ENCODE peak calls at places on chromosomes 5 and 9, in eight cellular contexts. S is left ventricle myocardium inferior, J is psoas muscle, W is astrocyte of the spinal cord, L is MCF 10A, B is progenitor cell of endocrine pancreas, Q is PC-3, M is B cell. U is an unnamed sample.

GRCh38 chr9:133355881-133356357 is 368 bp downstream of the SURF1 start:
- DNase-seq in S (no peak), J (no peak), W (no peak), L (no peak), B (no peak), Q (no peak), M (no peak), U (peak; percentile 27)

GRCh38 chr5:153968761-153969562 is 69.7 kb downstream of the FAM114A2 start:
- DNase-seq in S (no peak), J (no peak), W (no peak), L (no peak), B (no peak), Q (no peak), M (no peak), U (no peak)

GRCh38 chr5:84599964-84600363 is 215.3 kb upstream of the EDIL3 start:
- DNase-seq in S (no peak), J (no peak), W (no peak), L (no peak), B (no peak), Q (no peak), M (no peak), U (no peak)

GRCh38 chr5:177427919-177428573 is 1.6 kb downstream of the GRK6 start:
- DNase-seq in S (no peak), J (no peak), W (no peak), L (no peak), B (no peak), Q (no peak), M (no peak), U (no peak)

GRCh38 chr9:118693645-118694044 is 675.6 kb downstream of the BRINP1 start:
- DNase-seq in S (no peak), J (no peak), W (no peak), L (peak; percentile 18), B (no peak), Q (no peak), M (no peak), U (no peak)

GRCh38 chr9:105751761-105752160 is 57.4 kb downstream of the TMEM38B start:
- DNase-seq in S (no peak), J (no peak), W (no peak), L (no peak), B (no peak), Q (no peak), M (no peak), U (no peak)

GRCh38 chr5:55172051-55172899 is 702 bp downstream of the CDC20B start:
- DNase-seq in S (no peak), J (no peak), W (peak; percentile 81), L (peak; percentile 96), B (no peak), Q (peak; percentile 78), M (peak; percentile 72), U (peak; percentile 50)

GRCh38 chr5:76175821-76176403 is 92.7 kb downstream of the SV2C start:
- DNase-seq in S (no peak), J (no peak), W (no peak), L (no peak), B (no peak), Q (no peak), M (no peak), U (no peak)

GRCh38 chr9:33425128-33425533 is 22.3 kb downstream of the AQP3 start:
- DNase-seq in S (no peak), J (no peak), W (no peak), L (no peak), B (no peak), Q (peak; percentile 87), M (no peak), U (no peak)

GRCh38 chr5:74579215-74579614 is 61.3 kb downstream of the ENC1 start:
- DNase-seq in S (no peak), J (no peak), W (peak; percentile 77), L (no peak), B (no peak), Q (no peak), M (no peak), U (no peak)

GRCh38 chr5:146699729-146700430 is 178.7 kb downstream of the PPP2R2B start:
- DNase-seq in S (no peak), J (no peak), W (no peak), L (no peak), B (no peak), Q (no peak), M (no peak), U (no peak)

GRCh38 chr5:140109818-140110733 is 3.8 kb upstream of the PURA start:
- DNase-seq in S (no peak), J (no peak), W (no peak), L (no peak), B (no peak), Q (no peak), M (no peak), U (no peak)

GRCh38 chr9:78035369-78035993 is 3.9 kb upstream of the GNAQ start:
- DNase-seq in S (no peak), J (peak; percentile 21), W (peak; percentile 84), L (peak; percentile 84), B (peak; percentile 17), Q (peak; percentile 74), M (peak; percentile 45), U (peak; percentile 59)

GRCh38 chr9:105132006-105132405 is 112.4 kb upstream of the SLC44A1 start:
- DNase-seq in S (no peak), J (no peak), W (no peak), L (no peak), B (no peak), Q (no peak), M (no peak), U (no peak)

GRCh38 chr9:91483835-91484234 is 60.2 kb upstream of the NFIL3 start:
- DNase-seq in S (no peak), J (no peak), W (no peak), L (no peak), B (no peak), Q (no peak), M (no peak), U (no peak)

GRCh38 chr5:96483878-96484277 is 50.8 kb upstream of the PCSK1 start:
- DNase-seq in S (no peak), J (no peak), W (peak; percentile 64), L (peak; percentile 75), B (peak; percentile 14), Q (peak; percentile 46), M (no peak), U (peak; percentile 22)

GRCh38 chr9:131994364-131995110 is 85.1 kb downstream of the MED27 start:
- DNase-seq in S (no peak), J (no peak), W (no peak), L (no peak), B (no peak), Q (no peak), M (no peak), U (no peak)

GRCh38 chr5:23105021-23105420 is 251.9 kb upstream of the CDH12 start:
- DNase-seq in S (no peak), J (no peak), W (no peak), L (no peak), B (no peak), Q (no peak), M (no peak), U (no peak)

GRCh38 chr5:9490494-9491097 is 55.3 kb downstream of the SEMA5A start:
- DNase-seq in S (no peak), J (no peak), W (no peak), L (no peak), B (no peak), Q (no peak), M (no peak), U (no peak)

GRCh38 chr9:32589083-32589713 is 16.2 kb upstream of the NDUFB6 start:
- DNase-seq in S (no peak), J (no peak), W (peak; percentile 69), L (peak; percentile 76), B (no peak), Q (peak; percentile 68), M (peak; percentile 27), U (no peak)

GRCh38 chr5:1834022-1834551 is 32.9 kb downstream of the NDUFS6 start:
- DNase-seq in S (no peak), J (no peak), W (no peak), L (no peak), B (no peak), Q (no peak), M (no peak), U (no peak)

GRCh38 chr9:81861644-81862043 is 66.6 kb upstream of the SPATA31D4 start:
- DNase-seq in S (no peak), J (no peak), W (peak; percentile 73), L (peak; percentile 88), B (no peak), Q (peak; percentile 81), M (no peak), U (no peak)

GRCh38 chr5:55668356-55668755 is 43.8 kb downstream of the SLC38A9 start:
- DNase-seq in S (no peak), J (no peak), W (peak; percentile 92), L (peak; percentile 36), B (no peak), Q (peak; percentile 79), M (no peak), U (no peak)

GRCh38 chr5:10860196-10860543 is 99.1 kb upstream of the DAP start:
- DNase-seq in S (no peak), J (no peak), W (no peak), L (no peak), B (no peak), Q (no peak), M (no peak), U (no peak)
- TF ChIP-seq CTCF in S (no peak), J (no peak), W (no peak), L (no peak), B (no peak), Q (no peak), M (no peak), U (no peak)

DNA sequence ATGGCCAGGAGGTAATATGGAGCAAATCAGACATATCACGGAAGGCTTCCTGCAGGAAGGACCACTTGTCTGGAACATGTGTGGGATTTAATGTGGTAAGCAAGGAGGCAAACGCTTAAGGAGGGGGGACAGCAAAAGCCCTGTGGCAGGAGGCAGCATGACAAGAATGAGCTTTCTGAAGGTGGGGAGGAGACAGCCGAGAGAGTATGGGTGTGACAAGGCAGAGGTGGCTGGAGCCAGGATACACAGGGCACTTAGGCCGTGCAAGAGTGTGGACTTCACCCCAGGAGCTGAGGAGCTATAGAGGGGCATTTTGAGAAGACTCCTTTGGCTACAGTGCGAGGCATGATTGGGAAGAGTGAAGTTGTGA is 14.4 kb upstream of the S1PR3 start:
- DNase-seq in S (no peak), J (no peak), W (no peak), L (no peak), B (no peak), Q (no peak), M (no peak), U (no peak)
- TF ChIP-seq CTCF in S (no peak), J (no peak), W (no peak), L (no peak), B (no peak), Q (no peak), M (no peak), U (no peak)

DNA sequence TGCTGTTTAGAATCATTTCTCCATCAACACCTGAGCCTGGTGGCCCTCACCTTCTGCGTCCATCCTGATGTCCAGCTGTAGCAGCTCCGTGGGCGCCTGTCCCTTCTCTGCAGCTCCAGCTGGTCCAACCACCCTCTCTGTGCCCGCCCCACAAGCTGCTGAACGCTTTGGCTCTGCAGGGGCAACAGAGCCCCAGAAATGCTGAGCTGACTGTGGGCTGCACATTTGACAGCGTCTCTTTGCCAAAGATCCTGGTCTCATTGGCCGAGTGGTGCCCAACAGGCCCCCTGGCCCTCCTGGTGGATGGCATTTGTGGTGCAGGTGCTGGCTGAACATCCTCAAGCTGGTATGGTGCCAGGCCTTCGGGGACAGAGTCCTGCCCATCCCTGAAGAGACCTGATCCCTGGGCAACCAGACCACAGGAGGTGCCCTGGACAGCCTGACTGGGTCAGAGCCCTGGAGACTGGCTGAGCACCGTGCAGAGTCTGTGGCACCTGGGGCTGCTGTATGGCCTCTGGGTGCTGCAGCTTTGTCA is 25.3 kb upstream of the CEP72 start:
- DNase-seq in S (no peak), J (no peak), W (no peak), L (no peak), B (no peak), Q (peak; percentile 15), M (no peak), U (no peak)
- TF ChIP-seq CTCF in S (no peak), J (no peak), W (no peak), L (no peak), B (no peak), Q (peak; percentile 34), M (no peak), U (no peak)

GRCh38 chr9:83006378-83006777 is 56.6 kb downstream of the RASEF start:
- DNase-seq in S (no peak), J (no peak), W (no peak), L (no peak), B (no peak), Q (no peak), M (peak; percentile 32), U (no peak)
- TF ChIP-seq CTCF in S (no peak), J (no peak), W (no peak), L (no peak), B (no peak), Q (no peak), M (no peak), U (no peak)

U was measured in endothelial cell.